ENCODE peak calls at places on chromosomes 4 and X, in four cellular contexts. X, D, S and R are unnamed samples.

GRCh38 chr4:123554819-123555499 is 158.4 kb downstream of the SPRY1 start:
- DNase-seq in X (no peak), D (no peak), S (no peak), R (no peak)

GRCh38 chrX:14228611-14229010 is 198.9 kb upstream of the GEMIN8 start:
- DNase-seq in X (no peak), D (no peak), S (no peak), R (no peak)

GRCh38 chrX:103250977-103251376 is 4.0 kb downstream of the TCEAL8 start:
- DNase-seq in X (no peak), D (no peak), S (no peak), R (peak)

GRCh38 chrX:24153175-24153795 is 3.8 kb downstream of the ZFX start:
- DNase-seq in X (peak), D (no peak), S (no peak), R (peak)

GRCh38 chr4:87975466-87975865 is at the start of gene SPP1:
- DNase-seq in X (peak), D (peak), S (peak), R (peak)

GRCh38 chrX:35664838-35665237 is 133.3 kb upstream of the MAGEB16 start:
- DNase-seq in X (no peak), D (no peak), S (no peak), R (no peak)

GRCh38 chr4:111959202-111959601 is 186.1 kb upstream of the FAM241A start:
- DNase-seq in X (no peak), D (peak), S (no peak), R (no peak)

GRCh38 chrX:5876984-5877655 is 351.5 kb downstream of the NLGN4X start:
- DNase-seq in X (peak), D (no peak), S (no peak), R (peak)

GRCh38 chrX:153640736-153641574 is 6.0 kb upstream of the DUSP9 start:
- DNase-seq in X (peak), D (no peak), S (no peak), R (peak)

GRCh38 chr4:183255487-183255886 is 64.6 kb downstream of the CLDN22 start:
- DNase-seq in X (no peak), D (no peak), S (no peak), R (no peak)

GRCh38 chrX:9880237-9880636 is 86.9 kb upstream of the CLDN34 start:
- DNase-seq in X (no peak), D (no peak), S (no peak), R (no peak)

GRCh38 chr4:169993531-169993930 is 32.7 kb downstream of the MFAP3L start:
- DNase-seq in X (no peak), D (no peak), S (no peak), R (no peak)

GRCh38 chr4:55216871-55217635 is 91.7 kb upstream of the KDR start:
- DNase-seq in X (no peak), D (no peak), S (no peak), R (no peak)

GRCh38 chrX:27619975-27620374 is 29.8 kb downstream of the DCAF8L2 start:
- DNase-seq in X (no peak), D (peak), S (no peak), R (peak)

GRCh38 chr4:147049940-147050852 is 104.5 kb upstream of the TTC29 start:
- DNase-seq in X (no peak), D (peak), S (no peak), R (no peak)

GRCh38 chrX:71941771-71942170 is 31.1 kb downstream of the NHSL2 start:
- DNase-seq in X (no peak), D (peak), S (no peak), R (peak)

GRCh38 chrX:83511208-83511607 is 3.1 kb downstream of the POU3F4 start:
- DNase-seq in X (peak), D (no peak), S (no peak), R (peak)

GRCh38 chr4:1843852-1844251 is 12.1 kb downstream of the LETM1 start:
- DNase-seq in X (no peak), D (no peak), S (no peak), R (no peak)

GRCh38 chr4:68905598-68906237 is 45.9 kb downstream of the UGT2A3 start:
- DNase-seq in X (peak), D (no peak), S (no peak), R (peak)

GRCh38 chr4:68906238-68907137 is 45.1 kb downstream of the UGT2A3 start:
- DNase-seq in X (peak), D (no peak), S (no peak), R (peak)

GRCh38 chr4:68907788-68908700 is 43.6 kb downstream of the UGT2A3 start:
- DNase-seq in X (no peak), D (no peak), S (no peak), R (no peak)

GRCh38 chr4:68907230-68907629 is 44.4 kb downstream of the UGT2A3 start:
- DNase-seq in X (no peak), D (no peak), S (no peak), R (no peak)

GRCh38 chr4:68904786-68905185 is 46.8 kb downstream of the UGT2A3 start:
- DNase-seq in X (peak), D (no peak), S (no peak), R (peak)
- H3K56ac ChIP-seq in X (no peak), D (no peak), S (peak), R (peak)

GRCh38 chr4:7147261-7147660 is 45.1 kb upstream of the SORCS2 start:
- DNase-seq in X (no peak), D (no peak), S (no peak), R (no peak)

GRCh38 chr4:7146764-7147071 is 45.6 kb upstream of the SORCS2 start:
- DNase-seq in X (no peak), D (no peak), S (no peak), R (no peak)

GRCh38 chr4:7146059-7146763 is 46.1 kb upstream of the SORCS2 start:
- DNase-seq in X (no peak), D (no peak), S (no peak), R (no peak)

GRCh38 chr4:7148337-7148736 is 44.0 kb upstream of the SORCS2 start:
- DNase-seq in X (no peak), D (no peak), S (no peak), R (no peak)

GRCh38 chr4:7147661-7148310 is 44.6 kb upstream of the SORCS2 start:
- DNase-seq in X (no peak), D (no peak), S (no peak), R (no peak)
- H2BK15ac ChIP-seq in X (no peak), D (no peak), S (no peak), R (no peak)

GRCh38 chrX:106479920-106480319 is 131.9 kb upstream of the RADX start:
- DNase-seq in X (no peak), D (no peak), S (no peak), R (no peak)
- H3K56ac ChIP-seq in X (no peak), D (no peak), S (no peak), R (no peak)

GRCh38 chrX:41082783-41083182 is 2.5 kb upstream of the USP9X start:
- DNase-seq in X (no peak), D (no peak), S (no peak), R (no peak)

GRCh38 chrX:41085105-41085882 is at the start of gene USP9X:
- DNase-seq in X (peak), D (peak), S (peak), R (peak)

GRCh38 chrX:41085883-41086626 is 810 bp downstream of the USP9X start:
- DNase-seq in X (no peak), D (peak), S (no peak), R (peak)

GRCh38 chrX:41084044-41084359 is 1.2 kb upstream of the USP9X start:
- DNase-seq in X (no peak), D (no peak), S (no peak), R (no peak)

DNA sequence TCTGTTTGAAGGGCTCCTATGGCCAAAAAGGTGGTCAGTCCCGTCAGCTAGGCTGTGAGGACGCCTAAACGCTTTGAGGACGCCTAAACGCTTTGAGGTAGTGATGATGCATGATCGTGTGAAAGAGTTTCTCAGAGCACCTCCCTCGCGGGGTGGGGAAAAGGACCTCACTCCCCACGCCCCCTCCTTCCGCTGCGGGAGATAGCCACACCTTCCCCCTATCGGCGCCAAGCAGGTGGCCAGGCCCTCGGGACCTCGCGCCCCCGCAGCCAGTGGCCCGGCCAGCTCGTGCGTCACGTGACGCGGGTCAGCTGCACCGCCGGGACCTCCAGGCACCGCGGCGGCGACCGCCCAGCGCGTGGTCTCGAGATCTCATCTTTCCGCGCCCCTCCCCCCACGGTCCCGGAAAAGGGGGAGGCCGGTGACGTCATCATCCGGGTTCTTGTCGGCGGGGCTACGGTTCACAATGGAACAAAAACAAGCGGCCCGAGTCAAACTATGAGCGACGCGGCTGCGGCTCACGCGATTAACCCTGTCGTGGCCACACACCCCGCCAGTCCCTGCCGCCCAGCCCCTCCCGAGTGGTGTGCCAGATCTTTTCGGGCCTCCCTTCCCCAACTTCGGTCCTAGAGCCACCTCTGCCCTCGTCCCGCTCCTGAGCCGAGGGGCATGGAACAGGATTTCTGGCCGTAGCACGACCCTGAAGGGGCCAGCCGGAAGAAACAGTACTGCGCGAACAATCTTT is 713 bp upstream of the USP9X start:
- DNase-seq in X (peak), D (peak), S (peak), R (peak)
- H2BK15ac ChIP-seq in X (no peak), D (peak), S (no peak), R (peak)

GRCh38 chr4:16887887-16888286 is 10.6 kb downstream of the LDB2 start:
- DNase-seq in X (no peak), D (no peak), S (no peak), R (peak)

GRCh38 chr4:16881151-16881884 is 17.1 kb downstream of the LDB2 start:
- DNase-seq in X (no peak), D (no peak), S (no peak), R (peak)

GRCh38 chr4:16884673-16885460 is 13.6 kb downstream of the LDB2 start:
- DNase-seq in X (no peak), D (no peak), S (no peak), R (peak)

DNA sequence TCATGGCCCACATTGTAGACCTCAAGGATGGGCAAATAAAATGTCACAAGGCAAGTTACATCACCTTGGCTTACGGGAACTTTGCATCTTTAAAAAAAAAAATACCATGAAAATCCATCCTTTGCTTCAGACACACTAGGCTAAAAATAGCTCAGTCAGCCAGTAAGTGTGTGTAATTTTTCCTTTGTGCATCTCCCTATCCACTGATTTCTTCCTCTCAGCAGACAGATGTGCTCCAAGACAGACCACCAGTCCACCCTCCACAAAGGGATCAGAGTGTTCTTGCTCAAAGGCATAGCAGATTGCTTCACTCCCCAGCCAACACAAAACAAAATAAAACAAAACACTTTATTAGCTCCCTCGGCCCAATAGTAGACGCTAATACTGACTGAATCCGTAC is 14.6 kb downstream of the LDB2 start:
- DNase-seq in X (no peak), D (no peak), S (no peak), R (no peak)
- H3K56ac ChIP-seq in X (no peak), D (no peak), S (no peak), R (peak)

GRCh38 chr4:81085291-81085690 is 54.8 kb downstream of the BMP3 start:
- DNase-seq in X (no peak), D (no peak), S (no peak), R (no peak)

GRCh38 chr4:81085979-81086378 is 55.5 kb downstream of the BMP3 start:
- DNase-seq in X (no peak), D (no peak), S (no peak), R (no peak)

GRCh38 chr4:81081156-81081555 is 50.6 kb downstream of the BMP3 start:
- DNase-seq in X (no peak), D (no peak), S (no peak), R (no peak)

GRCh38 chr4:81084029-81084428 is 53.5 kb downstream of the BMP3 start:
- DNase-seq in X (no peak), D (peak), S (no peak), R (no peak)

DNA sequence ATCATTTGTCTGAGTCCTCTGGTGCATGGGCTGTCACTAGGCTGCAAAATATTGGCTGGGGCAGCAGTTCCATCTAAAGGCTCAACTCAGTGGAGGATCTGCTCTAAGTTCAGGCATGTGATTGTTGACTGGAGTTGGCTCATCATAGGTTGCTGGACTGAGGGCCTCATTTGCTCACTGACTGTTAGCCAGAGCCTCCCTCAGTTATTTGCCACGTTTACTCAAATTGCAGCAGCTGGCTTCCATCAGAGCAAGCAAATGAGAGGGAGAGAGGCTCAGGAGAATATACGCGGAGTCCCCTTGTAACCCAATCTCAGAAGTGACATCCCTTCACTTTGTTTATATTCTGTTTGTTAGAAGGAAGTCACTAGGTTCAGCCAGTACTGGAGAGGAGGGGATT is 54.1 kb downstream of the BMP3 start:
- DNase-seq in X (no peak), D (peak), S (no peak), R (no peak)
- H2BK15ac ChIP-seq in X (no peak), D (no peak), S (no peak), R (no peak)

GRCh38 chr4:48243897-48244296 is 25.7 kb downstream of the TEC start:
- DNase-seq in X (no peak), D (no peak), S (no peak), R (no peak)

GRCh38 chr4:48243429-48243828 is 26.2 kb downstream of the TEC start:
- DNase-seq in X (no peak), D (no peak), S (no peak), R (no peak)

GRCh38 chr4:48247142-48247877 is 22.3 kb downstream of the TEC start:
- DNase-seq in X (no peak), D (peak), S (no peak), R (no peak)

GRCh38 chr4:48241731-48242130 is 27.9 kb downstream of the TEC start:
- DNase-seq in X (no peak), D (no peak), S (no peak), R (no peak)

DNA sequence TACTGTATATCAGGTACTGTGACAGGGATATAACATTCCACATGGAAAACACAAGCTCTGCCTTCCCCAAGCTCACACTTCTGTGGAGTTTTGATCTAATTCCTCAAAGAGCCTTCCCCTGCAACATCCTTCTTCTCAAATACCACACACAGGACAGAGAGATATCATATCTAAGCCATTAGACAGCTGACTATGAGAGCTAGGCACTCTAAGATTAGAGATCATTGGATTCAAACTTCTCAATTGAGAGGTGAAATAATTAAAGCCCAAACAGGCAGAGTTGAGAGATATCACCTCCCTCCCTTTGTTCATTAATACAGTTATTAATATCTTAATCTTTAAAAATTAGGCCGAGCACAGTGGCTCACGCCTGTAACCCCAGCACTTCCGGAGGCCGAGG is 25.0 kb downstream of the TEC start:
- DNase-seq in X (no peak), D (no peak), S (no peak), R (no peak)
- H3K56ac ChIP-seq in X (no peak), D (no peak), S (no peak), R (no peak)